ENCODE peak calls at places on chromosomes 11 and 22, in five cellular contexts. U, K, I, A and S are unnamed samples.

GRCh38 chr11:14500181-14500651 is 605 bp upstream of the COPB1 start:
- DNase-seq in A (peak; percentile 40), I (peak; percentile 65), K (peak; percentile 63), U (peak; percentile 62), S (peak; percentile 43)

GRCh38 chr11:33910261-33910959 is 18.5 kb upstream of the LMO2 start:
- DNase-seq in K (no peak), U (peak; percentile 63), A (no peak), I (no peak), S (no peak)

GRCh38 chr11:117144477-117145392 is 648 bp downstream of the PAFAH1B2 start:
- DNase-seq in I (peak; percentile 74), K (peak; percentile 58), U (peak; percentile 81), A (peak; percentile 75), S (peak; percentile 9)

GRCh38 chr11:1943576-1943975 is 3.6 kb upstream of the MRPL23 start:
- DNase-seq in U (no peak), A (no peak), K (peak; percentile 54), I (no peak), S (no peak)

GRCh38 chr11:68841718-68842426 is at the start of gene CPT1A:
- DNase-seq in U (peak; percentile 71), I (no peak), A (peak; percentile 75), K (peak; percentile 78), S (peak; percentile 35)

GRCh38 chr11:125063429-125064043 is 431 bp downstream of the SLC37A2 start:
- DNase-seq in U (no peak), A (no peak), I (no peak), K (peak; percentile 74), S (no peak)

GRCh38 chr22:49962012-49962750 is 1.6 kb downstream of the PIM3 start:
- DNase-seq in I (peak; percentile 77), A (peak; percentile 90), U (peak; percentile 91), K (peak; percentile 85), S (peak; percentile 65)

GRCh38 chr11:55497068-55497467 is 57.2 kb upstream of the OR4C15 start:
- DNase-seq in K (no peak), A (no peak), U (no peak), I (no peak), S (no peak)

GRCh38 chr11:71446942-71447688 is 1.1 kb downstream of the DHCR7 start:
- DNase-seq in U (peak; percentile 69), K (no peak), I (peak; percentile 88), A (no peak), S (no peak)

GRCh38 chr11:69944146-69944795 is 125.1 kb upstream of the FGF3 start:
- DNase-seq in K (no peak), I (no peak), A (no peak), U (no peak), S (no peak)

GRCh38 chr22:49951001-49951677 is 9.4 kb upstream of the PIM3 start:
- DNase-seq in U (no peak), K (no peak), I (peak; percentile 82), A (peak; percentile 99), S (no peak)

GRCh38 chr22:50261615-50262459 is at the start of gene MAPK12:
- DNase-seq in I (no peak), A (no peak), K (peak; percentile 79), U (peak; percentile 45), S (no peak)

GRCh38 chr11:60870276-60870675 is 2.9 kb downstream of the ZP1 start:
- DNase-seq in U (no peak), A (no peak), K (peak; percentile 58), I (no peak), S (no peak)

GRCh38 chr11:94958118-94958517 is 15.2 kb downstream of the CWC15 start:
- DNase-seq in A (no peak), K (no peak), I (peak; percentile 26), U (peak; percentile 60), S (no peak)

GRCh38 chr11:69636512-69636866 is 4.5 kb upstream of the CCND1 start:
- DNase-seq in U (peak; percentile 91), I (peak; percentile 35), K (peak; percentile 93), A (peak; percentile 64), S (no peak)

GRCh38 chr11:47391711-47392432 is 13.5 kb upstream of the SPI1 start:
- DNase-seq in K (no peak), A (no peak), I (no peak), U (no peak), S (no peak)

GRCh38 chr11:1851437-1852180 is 1.3 kb upstream of the LSP1 start:
- DNase-seq in A (no peak), U (no peak), I (no peak), K (no peak), S (no peak)

GRCh38 chr22:36461665-36462474 is 19.6 kb downstream of the TXN2 start:
- DNase-seq in U (peak; percentile 97), A (peak; percentile 71), I (peak; percentile 91), K (peak; percentile 73), S (no peak)

GRCh38 chr22:40203568-40203967 is 25.8 kb downstream of the TNRC6B start:
- DNase-seq in A (no peak), K (no peak), U (no peak), I (no peak), S (peak; percentile 31)

GRCh38 chr11:72643547-72643946 is 30.7 kb downstream of the PDE2A start:
- DNase-seq in A (no peak), K (no peak), U (peak; percentile 14), I (peak; percentile 71), S (no peak)

GRCh38 chr11:130798280-130798679 is 118.0 kb downstream of the SNX19 start:
- DNase-seq in U (peak; percentile 99), I (peak; percentile 75), A (no peak), K (no peak), S (no peak)

GRCh38 chr11:12112731-12113130 is 2.3 kb downstream of the MICAL2 start:
- DNase-seq in I (no peak), U (no peak), A (no peak), K (no peak), S (no peak)

GRCh38 chr11:62721994-62722393 is 5.3 kb downstream of the HNRNPUL2 start:
- DNase-seq in I (no peak), U (peak; percentile 47), K (peak; percentile 24), A (no peak), S (no peak)

GRCh38 chr22:25509391-25509791 is 55.1 kb upstream of the GRK3 start:
- DNase-seq in U (peak; percentile 23), I (peak; percentile 12), A (peak; percentile 35), K (no peak), S (no peak)

DNA sequence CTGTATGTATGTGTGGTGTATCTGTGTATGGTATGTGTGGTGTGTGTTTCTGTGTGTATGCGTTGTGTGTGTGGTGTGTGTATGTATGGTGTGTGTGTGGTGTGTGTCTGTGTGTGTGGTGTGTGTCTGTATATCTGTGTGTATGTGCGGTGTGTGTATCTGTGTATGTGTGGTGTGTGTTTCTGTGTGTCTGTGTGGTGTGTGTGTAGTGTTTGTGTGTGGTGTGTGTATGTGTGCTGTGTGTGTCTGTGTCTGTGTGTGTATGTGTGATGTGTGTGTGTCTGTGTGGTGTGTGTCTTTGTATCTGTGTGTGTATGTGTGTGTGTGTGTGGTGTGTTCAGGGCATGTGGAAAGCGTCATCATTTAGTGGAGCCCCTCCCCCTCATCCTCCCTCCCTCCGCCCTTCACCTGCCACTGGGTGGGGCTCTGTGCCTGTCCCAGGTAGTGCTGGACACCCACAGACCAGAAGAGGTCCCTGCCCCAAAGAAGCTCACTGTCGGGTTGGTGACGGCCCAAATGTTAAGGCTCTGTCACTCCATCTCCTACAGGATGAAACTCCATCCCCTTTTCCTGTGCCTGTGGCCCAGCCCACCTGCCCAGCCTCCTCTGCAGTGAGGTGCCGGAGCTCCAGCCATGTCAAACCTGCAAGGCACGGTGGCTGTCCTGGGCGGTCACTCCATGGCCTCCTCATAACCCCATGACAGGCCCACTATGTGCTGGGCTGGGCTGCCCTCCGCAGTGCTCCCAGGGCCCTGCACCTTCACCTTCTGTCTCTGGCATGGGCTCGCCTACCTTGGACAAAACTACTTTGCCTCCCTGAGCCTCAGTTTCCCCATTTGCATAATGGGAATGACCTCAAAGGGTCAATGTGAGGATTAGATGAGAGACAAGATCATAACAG is 23.4 kb upstream of the SHISAL1 start:
- DNase-seq in K (peak; percentile 39), I (peak; percentile 20), A (no peak), U (no peak), S (no peak)
- TF ChIP-seq CTCF in K (no peak), I (peak; percentile 36), A (no peak), U (no peak), S (no peak)

GRCh38 chr11:32219320-32219719 is 128.4 kb downstream of the RCN1 start:
- DNase-seq in K (no peak), A (no peak), I (no peak), U (no peak), S (no peak)

GRCh38 chr11:32213223-32213622 is 122.3 kb downstream of the RCN1 start:
- DNase-seq in K (no peak), U (peak; percentile 93), A (no peak), I (peak; percentile 71), S (no peak)

GRCh38 chr11:32210601-32211000 is 119.7 kb downstream of the RCN1 start:
- DNase-seq in K (no peak), U (peak; percentile 79), A (no peak), I (peak; percentile 44), S (no peak)

GRCh38 chr11:32215157-32215556 is 124.3 kb downstream of the RCN1 start:
- DNase-seq in I (no peak), U (no peak), A (no peak), K (no peak), S (no peak)
- TF ChIP-seq CTCF in I (no peak), U (no peak), A (no peak), K (peak; percentile 33), S (no peak)

GRCh38 chr22:46079861-46080821 is 70.2 kb upstream of the PPARA start:
- DNase-seq in I (no peak), K (no peak), U (peak; percentile 94), A (peak; percentile 72), S (no peak)
- TF ChIP-seq CTCF in I (no peak), K (no peak), U (no peak), A (no peak), S (no peak)

DNA sequence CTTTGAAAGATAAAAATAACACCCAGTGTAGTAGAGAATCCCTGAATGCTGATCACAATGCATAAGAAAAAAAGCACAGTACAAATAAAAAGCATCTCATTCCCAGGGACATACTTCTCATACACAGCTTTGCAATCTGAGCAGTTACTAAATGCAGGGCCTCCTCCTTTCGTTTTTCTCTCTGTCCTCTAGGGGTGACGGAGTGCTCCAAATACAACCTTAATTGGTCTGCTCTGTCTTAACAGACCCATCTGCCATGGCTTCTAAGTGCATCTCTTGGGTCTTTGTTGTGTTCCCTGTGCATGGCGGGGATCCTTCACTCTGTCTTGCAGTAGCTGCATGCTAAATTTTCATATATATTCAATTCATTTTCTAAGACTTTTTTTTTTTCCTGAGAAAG is 1114.2 kb upstream of the RAG2 start:
- DNase-seq in U (peak; percentile 15), I (peak; percentile 5), A (no peak), K (peak; percentile 48), S (no peak)
- TF ChIP-seq CTCF in U (peak; percentile 29), I (peak; percentile 17), A (no peak), K (peak; percentile 23), S (no peak)

DNA sequence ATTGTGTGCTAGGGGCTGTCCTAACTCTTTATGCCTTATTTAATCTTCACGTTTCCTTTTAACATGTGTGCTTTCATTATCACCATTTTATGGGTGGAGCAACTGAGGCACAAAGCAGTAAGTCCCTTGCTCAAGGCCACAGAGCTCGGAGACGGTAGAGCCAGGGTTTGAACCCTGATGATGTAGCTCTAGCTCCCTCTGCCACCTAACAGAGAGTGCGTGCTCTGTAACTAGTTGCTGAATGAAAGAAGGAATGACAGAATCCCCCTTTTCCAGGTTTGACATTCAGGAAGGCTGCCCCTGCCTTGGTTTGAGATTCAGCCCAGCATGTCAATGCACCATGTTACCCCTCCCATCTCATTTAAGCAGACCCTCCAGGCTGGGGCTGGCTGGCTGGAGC is 193.3 kb upstream of the NAV2 start:
- DNase-seq in A (no peak), U (no peak), I (no peak), K (no peak), S (no peak)
- TF ChIP-seq CTCF in A (no peak), U (no peak), I (no peak), K (no peak), S (no peak)

GRCh38 chr22:19705181-19705934 is 8.9 kb upstream of the SEPTIN5 start:
- DNase-seq in U (no peak), A (no peak), I (no peak), K (peak; percentile 98), S (no peak)
- TF ChIP-seq CTCF in U (no peak), A (no peak), I (no peak), K (peak; percentile 81), S (no peak)